ENCODE peak calls at places on chromosomes 7 and 10, in nine cellular contexts. M, L, I, Q, J, U, W, A and P are unnamed samples.

GRCh38 chr7:29988391-29989256 is 977 bp downstream of the SCRN1 start:
- DNase-seq in J (no peak), L (peak; percentile 72), Q (peak; percentile 50), M (peak; percentile 69), W (peak; percentile 70), I (peak; percentile 89), U (peak; percentile 43), A (peak; percentile 68), P (peak; percentile 39)

GRCh38 chr7:1192171-1192676 is 32.2 kb upstream of the ZFAND2A start:
- DNase-seq in M (no peak), Q (no peak), A (no peak), W (no peak), U (no peak), L (peak; percentile 89), J (no peak), I (no peak), P (no peak)

GRCh38 chr7:5620459-5620881 is 161.0 kb downstream of the RNF216 start:
- DNase-seq in J (no peak), L (no peak), W (peak; percentile 59), Q (no peak), U (no peak), I (no peak), M (no peak), A (no peak), P (no peak)

GRCh38 chr7:158392251-158392650 is 195.4 kb downstream of the PTPRN2 start:
- DNase-seq in L (no peak), W (no peak), U (no peak), M (no peak), J (no peak), I (no peak), Q (no peak), A (no peak), P (no peak)

GRCh38 chr10:23927926-23928325 is 281.0 kb upstream of the KIAA1217 start:
- DNase-seq in J (no peak), M (no peak), I (no peak), Q (no peak), U (no peak), A (no peak), W (no peak), L (no peak), P (no peak)

GRCh38 chr10:108597657-108598319 is 1325.5 kb downstream of the XPNPEP1 start:
- DNase-seq in W (no peak), U (no peak), L (peak; percentile 15), Q (no peak), A (peak; percentile 28), J (peak; percentile 13), I (peak; percentile 31), M (no peak), P (no peak)

GRCh38 chr10:5614081-5614721 is 52.2 kb downstream of the ASB13 start:
- DNase-seq in U (no peak), I (peak; percentile 12), J (no peak), L (peak; percentile 55), Q (peak; percentile 38), M (no peak), W (no peak), A (no peak), P (no peak)

GRCh38 chr10:20834825-20835224 is 62.3 kb downstream of the NEBL start:
- DNase-seq in J (no peak), U (no peak), I (no peak), Q (no peak), A (no peak), L (no peak), W (no peak), M (no peak), P (no peak)

GRCh38 chr7:150340024-150340749 is 1.2 kb downstream of the RARRES2 start:
- DNase-seq in W (no peak), J (no peak), L (peak; percentile 25), Q (peak; percentile 55), A (no peak), U (no peak), I (peak; percentile 66), M (peak; percentile 71), P (peak; percentile 80)

GRCh38 chr10:47331954-47332353 is 9.7 kb downstream of the GDF2 start:
- DNase-seq in W (no peak), L (no peak), J (no peak), A (no peak), M (no peak), Q (peak; percentile 15), I (no peak), U (no peak), P (no peak)

GRCh38 chr7:38244516-38244915 is 28.9 kb downstream of the TARP start:
- DNase-seq in I (no peak), W (no peak), L (no peak), Q (no peak), J (no peak), M (no peak), U (no peak), A (no peak), P (no peak)

GRCh38 chr10:66277481-66277880 is 648.4 kb upstream of the LRRTM3 start:
- DNase-seq in Q (no peak), W (no peak), M (peak; percentile 51), U (no peak), J (no peak), L (no peak), A (no peak), I (no peak), P (no peak)

GRCh38 chr10:104325436-104326430 is 12.5 kb downstream of the ITPRIP start:
- DNase-seq in I (no peak), U (peak; percentile 59), J (no peak), A (no peak), L (no peak), W (no peak), M (no peak), Q (no peak), P (no peak)
- H3K4me1 ChIP-seq in I (peaks cover 35% of the 10 kb centered on the region), U (peaks cover 85% of the 10 kb centered on the region), J (peaks cover 48% of the 10 kb centered on the region), A (peaks cover 35% of the 10 kb centered on the region), L (peaks cover 39% of the 10 kb centered on the region), W (no peaks in the 10 kb centered on the region), M (peaks cover 67% of the 10 kb centered on the region), Q (peaks cover 92% of the 10 kb centered on the region), P (peaks cover 51% of the 10 kb centered on the region)

GRCh38 chr7:4100148-4100547 is 581.9 kb upstream of the FOXK1 start:
- DNase-seq in I (no peak), L (no peak), U (no peak), J (no peak), Q (no peak), A (no peak), M (no peak), W (no peak), P (no peak)
- H3K4me1 ChIP-seq in I (no peaks in the 10 kb centered on the region), L (no peaks in the 10 kb centered on the region), U (no peaks in the 10 kb centered on the region), J (no peaks in the 10 kb centered on the region), Q (no peaks in the 10 kb centered on the region), A (no peaks in the 10 kb centered on the region), M (no peaks in the 10 kb centered on the region), W (no peaks in the 10 kb centered on the region), P (no peaks in the 10 kb centered on the region)

DNA sequence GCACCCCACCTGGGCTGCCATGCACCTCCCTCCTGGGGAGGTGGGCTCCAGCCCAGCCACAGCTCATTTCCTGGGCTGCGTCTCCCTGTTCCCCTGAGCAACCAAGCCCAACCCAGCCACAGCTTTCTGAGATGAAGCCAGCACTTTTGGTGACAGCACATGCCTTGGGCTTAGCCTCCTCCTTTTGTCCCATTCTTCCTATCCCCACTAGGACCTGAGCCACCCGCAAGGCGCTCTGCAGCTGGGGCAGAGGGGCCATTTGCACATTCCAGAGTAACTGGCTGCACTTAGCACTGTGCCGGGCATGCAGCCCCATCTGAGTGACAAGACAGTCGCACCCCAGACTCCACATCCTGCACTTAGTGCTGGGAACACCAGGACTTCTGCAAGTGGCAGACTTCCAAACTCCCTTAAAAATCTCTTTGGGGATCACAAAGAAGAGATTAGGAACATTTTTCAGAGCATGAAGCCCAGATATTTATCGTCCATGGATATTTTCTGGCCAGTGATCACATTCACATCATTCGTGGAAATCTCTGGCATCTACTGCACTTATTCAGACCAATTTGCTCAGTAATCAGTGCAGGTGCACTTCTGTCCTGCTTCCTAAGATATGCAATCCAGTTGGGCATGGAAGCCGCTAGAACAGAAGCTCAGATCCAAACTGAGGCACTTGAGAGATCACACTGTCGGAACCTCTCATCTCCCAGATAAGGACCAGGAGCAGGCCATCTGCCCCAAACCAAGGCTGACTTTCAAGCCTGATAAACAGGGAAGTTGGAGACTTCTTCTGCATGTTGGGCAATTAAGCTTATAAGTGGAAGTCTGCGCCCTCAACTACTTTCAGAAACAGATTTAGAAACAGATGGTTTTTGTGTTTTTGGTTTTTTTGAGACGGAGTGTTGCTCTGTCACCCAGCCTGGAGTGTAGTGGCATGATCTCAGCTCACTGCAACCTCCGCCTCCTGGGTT is 26.4 kb downstream of the CHST15 start:
- DNase-seq in A (peak; percentile 79), W (peak; percentile 52), J (peak; percentile 34), L (no peak), Q (no peak), M (peak; percentile 82), I (peak; percentile 95), U (no peak), P (peak; percentile 30)
- H3K4me1 ChIP-seq in A (peaks cover 5% of the 10 kb centered on the region), W (peaks cover 12% of the 10 kb centered on the region), J (peaks cover 4% of the 10 kb centered on the region), L (no peaks in the 10 kb centered on the region), Q (peaks cover 22% of the 10 kb centered on the region), M (peaks cover 38% of the 10 kb centered on the region), I (peaks cover 9% of the 10 kb centered on the region), U (peaks cover 2% of the 10 kb centered on the region), P (peaks cover 41% of the 10 kb centered on the region)

GRCh38 chr7:128916643-128916915 is 6.1 kb upstream of the KCP start:
- DNase-seq in U (no peak), J (no peak), L (no peak), A (no peak), Q (no peak), W (no peak), I (no peak), M (no peak), P (no peak)
- H3K4me1 ChIP-seq in U (peaks cover 4% of the 10 kb centered on the region), J (peaks cover 8% of the 10 kb centered on the region), L (no peaks in the 10 kb centered on the region), A (peaks cover 3% of the 10 kb centered on the region), Q (peaks cover 13% of the 10 kb centered on the region), W (peaks cover 5% of the 10 kb centered on the region), I (peaks cover 8% of the 10 kb centered on the region), M (peaks cover 10% of the 10 kb centered on the region), P (peaks cover 6% of the 10 kb centered on the region)

GRCh38 chr10:68135922-68136718 is 26.8 kb downstream of the MYPN start:
- DNase-seq in U (no peak), L (peak; percentile 95), A (no peak), M (peak; percentile 24), J (peak; percentile 29), Q (no peak), W (no peak), I (peak; percentile 57), P (no peak)

GRCh38 chr10:68138526-68138925 is 29.2 kb downstream of the MYPN start:
- DNase-seq in A (no peak), W (no peak), U (no peak), I (no peak), J (no peak), M (no peak), Q (no peak), L (no peak), P (no peak)

GRCh38 chr10:68135362-68135761 is 26.1 kb downstream of the MYPN start:
- DNase-seq in U (no peak), A (no peak), J (no peak), L (peak; percentile 84), M (no peak), I (no peak), W (no peak), Q (no peak), P (no peak)

GRCh38 chr10:68139451-68140272 is 30.4 kb downstream of the MYPN start:
- DNase-seq in U (no peak), W (no peak), M (no peak), J (no peak), A (no peak), Q (no peak), I (no peak), L (peak; percentile 24), P (no peak)

DNA sequence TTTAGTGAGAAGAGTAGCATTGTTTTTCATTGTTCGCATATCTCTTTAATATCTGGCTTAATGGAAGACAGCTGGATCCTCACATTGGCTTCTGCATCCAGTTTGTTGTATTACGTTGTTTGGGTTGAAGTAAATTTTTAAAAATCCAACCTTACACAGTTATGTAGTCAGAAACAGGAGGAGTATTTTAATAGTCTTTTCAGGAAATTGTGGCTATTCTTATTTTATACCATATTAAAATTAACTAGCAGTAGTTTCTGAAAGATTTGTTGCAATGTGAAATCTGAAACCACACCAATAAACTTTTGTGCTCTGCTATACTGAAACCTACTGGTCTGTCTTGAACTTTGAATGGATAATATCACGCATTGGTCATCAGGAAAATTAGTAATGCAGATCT is 27.9 kb downstream of the MYPN start:
- DNase-seq in Q (no peak), A (no peak), U (no peak), W (no peak), I (no peak), J (no peak), L (peak; percentile 60), M (no peak), P (no peak)
- H3K4me1 ChIP-seq in Q (no peaks in the 10 kb centered on the region), A (no peaks in the 10 kb centered on the region), U (peaks cover 79% of the 10 kb centered on the region), W (peaks cover 14% of the 10 kb centered on the region), I (no peaks in the 10 kb centered on the region), J (no peaks in the 10 kb centered on the region), L (peaks cover 67% of the 10 kb centered on the region), M (no peaks in the 10 kb centered on the region), P (no peaks in the 10 kb centered on the region)